ENCODE peak calls at places on chromosome 2, in nine cellular contexts. V is right cardiac atrium; T is HepG2; E is pancreas; X is right lobe of liver; J is left lung; M is B cell; S is upper lobe of right lung; P is stimulated activated effector memory CD8-positive, alpha-beta T cell treated with anti-CD3 and anti-CD28 coated beads, Interleukin-12 subunit alpha, Interleukin-12 subunit beta, amount 100 ng/mL, for 72 hours. R is an unnamed sample.
A peak's percentile ranks its signal among the peaks of the same experiment; 100 is the strongest.

GRCh38 chr2:192053921-192054320 is 140.8 kb downstream of the TMEFF2 start:
- ATAC-seq in V (no peak), T (no peak), E (no peak), X (no peak), J (no peak), M (no peak), S (no peak), P (no peak), R (no peak)

GRCh38 chr2:47452761-47453160 is 49.8 kb downstream of the MSH2 start:
- ATAC-seq in V (no peak), T (no peak), E (no peak), X (no peak), J (peak; percentile 46), M (no peak), S (no peak), P (no peak), R (no peak)

GRCh38 chr2:20618886-20619521 is 31.9 kb downstream of the HS1BP3 start:
- ATAC-seq in V (no peak), T (no peak), E (no peak), X (no peak), J (no peak), M (no peak), S (no peak), P (no peak), R (no peak)

GRCh38 chr2:1136071-1136470 is 185.4 kb downstream of the SNTG2 start:
- ATAC-seq in V (no peak), T (peak; percentile 48), E (no peak), X (no peak), J (no peak), M (no peak), S (no peak), P (no peak), R (peak; percentile 22)

GRCh38 chr2:24850944-24851343 is 57.7 kb downstream of the CENPO start:
- ATAC-seq in V (no peak), T (no peak), E (no peak), X (no peak), J (no peak), M (no peak), S (no peak), P (no peak), R (no peak)

GRCh38 chr2:234245945-234246344 is 195.4 kb downstream of the SPP2 start:
- ATAC-seq in V (no peak), T (no peak), E (no peak), X (no peak), J (no peak), M (no peak), S (no peak), P (no peak), R (no peak)

GRCh38 chr2:206274434-206275273 is at the start of gene ZDBF2:
- ATAC-seq in V (peak; percentile 89), T (peak; percentile 90), E (peak; percentile 97), X (peak; percentile 96), J (peak; percentile 98), M (peak; percentile 83), S (peak; percentile 97), P (peak; percentile 86), R (peak; percentile 86)

GRCh38 chr2:232533944-232534710 is 5.4 kb upstream of the CHRNG start:
- ATAC-seq in V (no peak), T (peak; percentile 2), E (no peak), X (no peak), J (no peak), M (no peak), S (no peak), P (no peak), R (no peak)